ENCODE peak calls at places on chromosomes 3 and 15, in six cellular contexts. U is choroid plexus epithelial cell, C is A549, D is prostate gland, L is GM10248, E is transverse colon. N is an unnamed sample.

GRCh38 chr3:141707741-141708203 is 30.3 kb upstream of the RNF7 start:
- DNase-seq in E (no peak), C (no peak), U (peak; percentile 70), L (no peak), D (no peak), N (no peak)

GRCh38 chr3:55461896-55462295 is 25.2 kb downstream of the WNT5A start:
- DNase-seq in E (no peak), C (no peak), D (no peak), U (peak; percentile 80), L (no peak), N (no peak)

GRCh38 chr3:143090486-143090885 is 29.1 kb upstream of the CHST2 start:
- DNase-seq in D (peak; percentile 13), E (no peak), L (no peak), C (no peak), U (no peak), N (no peak)

GRCh38 chr3:11690863-11691833 is 47.4 kb upstream of the VGLL4 start:
- DNase-seq in D (no peak), C (no peak), L (no peak), U (peak; percentile 61), E (no peak), N (no peak)

GRCh38 chr3:129577925-129578742 is 28.3 kb downstream of the PLXND1 start:
- DNase-seq in U (no peak), L (peak; percentile 79), E (peak; percentile 59), D (no peak), C (no peak), N (no peak)

GRCh38 chr15:95448531-95449210 is 881.8 kb upstream of the NR2F2 start:
- DNase-seq in C (no peak), E (no peak), U (no peak), L (no peak), D (no peak), N (no peak)

GRCh38 chr3:19147905-19148767 is at the start of gene KCNH8:
- DNase-seq in L (peak; percentile 31), D (peak; percentile 41), E (peak; percentile 31), C (peak; percentile 3), U (no peak), N (no peak)

GRCh38 chr3:179292440-179292839 is 30.4 kb upstream of the ZNF639 start:
- DNase-seq in E (no peak), U (peak; percentile 53), C (no peak), D (no peak), L (no peak), N (no peak)

GRCh38 chr3:133663569-133664313 is 2.0 kb upstream of the TOPBP1 start:
- DNase-seq in U (peak; percentile 80), D (peak; percentile 23), C (peak; percentile 61), E (no peak), L (peak; percentile 74), N (no peak)

GRCh38 chr3:52220380-52221026 is 4.9 kb downstream of the TLR9 start:
- DNase-seq in C (peak; percentile 76), D (peak; percentile 79), L (peak; percentile 85), E (peak; percentile 88), U (peak; percentile 81), N (no peak)

GRCh38 chr15:67801926-67802914 is 23.1 kb upstream of the SKOR1 start:
- DNase-seq in L (no peak), E (no peak), U (no peak), D (no peak), C (no peak), N (no peak)

GRCh38 chr3:141798455-141798854 is 35.2 kb downstream of the GRK7 start:
- DNase-seq in L (no peak), C (no peak), E (peak; percentile 16), D (no peak), U (peak; percentile 70), N (no peak)

GRCh38 chr3:108153451-108153981 is 62.7 kb upstream of the CD47 start:
- DNase-seq in U (peak; percentile 90), C (no peak), E (peak; percentile 66), D (peak; percentile 11), L (peak; percentile 46), N (peak; percentile 7)

GRCh38 chr3:5583920-5584319 is 396.4 kb downstream of the EDEM1 start:
- DNase-seq in L (no peak), U (no peak), E (peak; percentile 13), C (no peak), D (no peak), N (no peak)

GRCh38 chr3:12924437-12924836 is 83.1 kb upstream of the RPL32 start:
- DNase-seq in D (no peak), U (no peak), C (no peak), E (no peak), L (peak; percentile 37), N (no peak)

DNA sequence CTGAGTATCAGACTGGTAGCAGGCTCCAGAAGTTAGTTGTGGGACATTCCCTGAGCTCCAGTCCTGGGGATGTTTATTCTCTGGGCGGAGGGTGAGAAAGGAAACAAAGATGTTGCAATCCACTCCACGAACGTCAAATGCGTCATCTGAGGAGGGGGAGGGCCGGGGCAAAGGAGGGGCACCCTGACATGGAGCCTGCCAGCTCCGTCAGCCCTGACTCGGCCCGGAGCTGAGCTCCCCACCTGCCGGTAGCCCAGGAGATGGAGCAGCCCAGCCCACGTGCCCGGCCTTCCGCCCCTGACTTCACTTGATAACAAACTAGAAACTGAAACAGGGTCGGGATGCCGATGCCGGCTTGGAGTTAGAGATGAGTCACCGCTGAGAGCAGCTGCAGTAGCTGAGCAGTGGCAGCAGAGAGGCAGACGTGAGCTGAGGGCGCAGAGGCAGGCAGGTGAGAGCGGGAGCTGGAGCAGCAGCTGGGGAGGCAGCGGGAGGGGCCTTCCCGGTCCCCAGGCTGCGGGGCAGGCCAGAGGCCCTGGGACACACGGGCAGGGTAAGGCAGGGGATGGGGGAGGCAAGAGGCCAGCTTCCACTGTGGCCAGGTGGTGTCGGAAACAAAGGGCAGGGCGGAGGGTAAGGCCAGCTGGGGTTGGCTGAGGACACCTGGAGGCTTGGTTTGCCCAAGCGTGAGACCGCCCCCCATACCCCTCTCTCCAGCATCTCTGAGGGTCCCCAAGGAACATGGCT is at the start of gene ISG20:
- DNase-seq in U (peak; percentile 97), L (peak; percentile 92), D (peak; percentile 94), C (peak; percentile 100), E (peak; percentile 96), N (peak; percentile 90)
- TF ChIP-seq CTCF in U (peak; percentile 61), L (peak; percentile 44), D (peak; percentile 58), C (peak; percentile 44), E (peak; percentile 29), N (peak; percentile 34)

DNA sequence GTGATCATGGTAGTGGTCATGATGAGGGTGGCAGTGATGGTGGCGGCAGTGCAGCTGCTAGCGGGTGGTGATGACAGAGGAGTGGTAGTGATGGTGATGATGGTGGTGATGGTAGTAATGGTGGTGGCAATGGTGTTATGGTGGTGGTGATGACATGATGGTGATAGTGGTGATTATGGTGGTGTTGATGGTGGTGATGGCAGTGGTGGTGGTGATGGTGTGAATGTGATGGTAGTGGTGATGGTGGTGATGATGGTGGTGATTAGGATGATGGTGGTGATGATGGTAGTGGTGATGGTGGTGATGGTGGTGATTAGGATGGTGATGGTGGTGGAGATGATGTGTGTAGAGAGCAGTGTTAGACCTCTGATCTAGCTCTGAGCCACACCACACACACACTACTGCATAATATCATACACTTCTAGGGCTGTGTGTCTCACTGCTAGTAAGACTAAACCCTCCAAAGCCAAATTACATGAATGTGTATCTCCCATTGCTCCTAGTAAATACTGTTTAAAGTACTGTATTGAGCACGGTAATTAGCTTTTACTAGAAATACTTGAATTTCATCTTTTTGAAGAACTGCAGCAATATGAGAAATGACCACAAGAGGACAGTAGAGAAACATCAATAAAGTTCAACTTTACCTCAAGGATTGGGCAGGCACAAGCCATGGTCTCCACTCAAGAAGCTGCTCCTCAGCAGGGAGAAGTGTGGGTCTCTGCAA is 28.8 kb downstream of the TMED3 start:
- DNase-seq in C (peak; percentile 47), U (peak; percentile 76), E (no peak), D (no peak), L (peak; percentile 40), N (no peak)
- TF ChIP-seq CTCF in C (peak; percentile 92), U (peak; percentile 86), E (peak; percentile 69), D (peak; percentile 72), L (peak; percentile 45), N (peak; percentile 89)

GRCh38 chr3:185649414-185649813 is 63.3 kb downstream of the SENP2 start:
- DNase-seq in L (no peak), D (no peak), U (peak; percentile 57), E (no peak), C (no peak), N (no peak)
- TF ChIP-seq CTCF in L (no peak), D (no peak), U (no peak), E (no peak), C (no peak), N (no peak)

GRCh38 chr3:99114565-99115291 is 213.2 kb upstream of the DCBLD2 start:
- DNase-seq in L (no peak), U (peak; percentile 88), D (no peak), C (no peak), E (no peak), N (no peak)
- TF ChIP-seq CTCF in L (peak; percentile 65), U (peak; percentile 99), D (no peak), C (peak; percentile 37), E (peak; percentile 31), N (peak; percentile 77)

GRCh38 chr3:69850849-69851248 is 111.6 kb downstream of the MITF start:
- DNase-seq in U (no peak), E (no peak), C (no peak), D (no peak), L (no peak), N (no peak)

GRCh38 chr3:69853033-69853432 is 113.8 kb downstream of the MITF start:
- DNase-seq in L (no peak), E (no peak), D (no peak), U (no peak), C (no peak), N (no peak)

GRCh38 chr3:69847303-69847702 is 108.0 kb downstream of the MITF start:
- DNase-seq in C (no peak), L (no peak), E (no peak), U (no peak), D (no peak), N (no peak)

GRCh38 chr3:69842789-69843188 is 103.5 kb downstream of the MITF start:
- DNase-seq in D (no peak), U (no peak), L (no peak), C (no peak), E (no peak), N (no peak)

GRCh38 chr3:69848113-69848512 is 108.8 kb downstream of the MITF start:
- DNase-seq in U (no peak), E (no peak), C (no peak), D (no peak), L (no peak), N (no peak)
- TF ChIP-seq CTCF in U (no peak), E (no peak), C (no peak), D (no peak), L (no peak), N (no peak)